ENCODE peak calls at places on chromosomes 12 and 14, in six cellular contexts. L, K, N, Q, S and T are unnamed samples.

GRCh38 chr14:54366726-54367707 is 29.8 kb upstream of the CDKN3 start:
- DNase-seq in L (peak), K (peak), N (no peak), Q (no peak), S (no peak), T (peak)

GRCh38 chr14:29390046-29390841 is 537.4 kb downstream of the PRKD1 start:
- DNase-seq in L (no peak), K (no peak), N (peak), Q (no peak), S (no peak), T (no peak)

GRCh38 chr12:132397152-132397933 is 68.0 kb upstream of the GALNT9 start:
- DNase-seq in L (no peak), K (no peak), N (peak), Q (no peak), S (no peak), T (no peak)

GRCh38 chr14:64736271-64737131 is 32.3 kb downstream of the PLEKHG3 start:
- DNase-seq in L (no peak), K (no peak), N (no peak), Q (no peak), S (no peak), T (no peak)

GRCh38 chr12:85156569-85156968 is 120.4 kb downstream of the LRRIQ1 start:
- DNase-seq in L (no peak), K (peak), N (no peak), Q (no peak), S (no peak), T (no peak)

GRCh38 chr14:100476012-100476822 is 111.0 kb downstream of the BEGAIN start:
- DNase-seq in L (peak), K (peak), N (no peak), Q (no peak), S (no peak), T (peak)

GRCh38 chr14:67738740-67739504 is 37.2 kb downstream of the RDH12 start:
- DNase-seq in L (peak), K (peak), N (peak), Q (no peak), S (peak), T (peak)

GRCh38 chr12:79422060-79422812 is 268.5 kb downstream of the PAWR start:
- DNase-seq in L (no peak), K (peak), N (no peak), Q (no peak), S (no peak), T (no peak)

GRCh38 chr14:103858063-103858820 is 10.9 kb upstream of the PPP1R13B start:
- DNase-seq in L (no peak), K (no peak), N (no peak), Q (no peak), S (no peak), T (no peak)

GRCh38 chr12:123085046-123085445 is 65.8 kb downstream of the PITPNM2 start:
- DNase-seq in L (no peak), K (no peak), N (no peak), Q (no peak), S (no peak), T (no peak)

GRCh38 chr14:49893309-49894213 is 679 bp downstream of the ARF6 start:
- DNase-seq in L (peak), K (peak), N (no peak), Q (peak), S (peak), T (peak)